ENCODE peak calls at places on chromosomes 7 and 10, in ten cellular contexts. One of them, this sample, is unnamed.

GRCh38 chr7:7109934-7110333 is 72.4 kb upstream of the C1GALT1 start:
- DNase-seq in small intestine: no peak
- DNase-seq in pancreas: no peak
- DNase-seq in NCI-H2171: no peak
- DNase-seq in HuH-7.5: no peak
- DNase-seq in upper lobe of right lung: no peak
- DNase-seq in A172: no peak
- DNase-seq in amniotic epithelial cell: no peak
- DNase-seq in dermis microvascular lymphatic vessel endothelial cell: no peak
- DNase-seq in CD4-positive, alpha-beta T cell: no peak
- DNase-seq in this sample: no peak

GRCh38 chr7:151008511-151009323 is 15.6 kb downstream of the ATG9B start:
- DNase-seq in small intestine: peak
- DNase-seq in pancreas: peak
- DNase-seq in NCI-H2171: no peak
- DNase-seq in HuH-7.5: peak
- DNase-seq in upper lobe of right lung: peak
- DNase-seq in A172: no peak
- DNase-seq in amniotic epithelial cell: peak
- DNase-seq in dermis microvascular lymphatic vessel endothelial cell: peak
- DNase-seq in CD4-positive, alpha-beta T cell: peak
- DNase-seq in this sample: peak

GRCh38 chr7:44461387-44461786 is 29.1 kb downstream of the NUDCD3 start:
- DNase-seq in small intestine: no peak
- DNase-seq in pancreas: no peak
- DNase-seq in NCI-H2171: no peak
- DNase-seq in HuH-7.5: no peak
- DNase-seq in upper lobe of right lung: no peak
- DNase-seq in A172: peak
- DNase-seq in amniotic epithelial cell: peak
- DNase-seq in dermis microvascular lymphatic vessel endothelial cell: peak
- DNase-seq in CD4-positive, alpha-beta T cell: no peak
- DNase-seq in this sample: no peak

GRCh38 chr10:79143879-79144278 is 75.1 kb downstream of the ZMIZ1 start:
- DNase-seq in small intestine: no peak
- DNase-seq in pancreas: no peak
- DNase-seq in NCI-H2171: no peak
- DNase-seq in HuH-7.5: no peak
- DNase-seq in upper lobe of right lung: no peak
- DNase-seq in A172: no peak
- DNase-seq in amniotic epithelial cell: no peak
- DNase-seq in dermis microvascular lymphatic vessel endothelial cell: no peak
- DNase-seq in CD4-positive, alpha-beta T cell: no peak
- DNase-seq in this sample: no peak

GRCh38 chr10:13049774-13050420 is 48.4 kb upstream of the CCDC3 start:
- DNase-seq in small intestine: no peak
- DNase-seq in pancreas: no peak
- DNase-seq in NCI-H2171: no peak
- DNase-seq in HuH-7.5: no peak
- DNase-seq in upper lobe of right lung: no peak
- DNase-seq in A172: no peak
- DNase-seq in amniotic epithelial cell: no peak
- DNase-seq in dermis microvascular lymphatic vessel endothelial cell: no peak
- DNase-seq in CD4-positive, alpha-beta T cell: no peak
- DNase-seq in this sample: no peak

GRCh38 chr7:63043657-63044543 is 954.7 kb upstream of the ZNF722 start:
- DNase-seq in small intestine: no peak
- DNase-seq in pancreas: no peak
- DNase-seq in NCI-H2171: no peak
- DNase-seq in HuH-7.5: no peak
- DNase-seq in upper lobe of right lung: no peak
- DNase-seq in A172: no peak
- DNase-seq in amniotic epithelial cell: no peak
- DNase-seq in dermis microvascular lymphatic vessel endothelial cell: no peak
- DNase-seq in CD4-positive, alpha-beta T cell: no peak
- DNase-seq in this sample: no peak

GRCh38 chr7:28389504-28390385 is 22.6 kb upstream of the CREB5 start:
- DNase-seq in small intestine: peak
- DNase-seq in pancreas: no peak
- DNase-seq in NCI-H2171: peak
- DNase-seq in HuH-7.5: no peak
- DNase-seq in upper lobe of right lung: no peak
- DNase-seq in A172: peak
- DNase-seq in amniotic epithelial cell: peak
- DNase-seq in dermis microvascular lymphatic vessel endothelial cell: peak
- DNase-seq in CD4-positive, alpha-beta T cell: no peak
- DNase-seq in this sample: peak

GRCh38 chr7:137986252-137987010 is 15.5 kb downstream of the CREB3L2 start:
- DNase-seq in small intestine: no peak
- DNase-seq in pancreas: no peak
- DNase-seq in NCI-H2171: no peak
- DNase-seq in HuH-7.5: no peak
- DNase-seq in upper lobe of right lung: no peak
- DNase-seq in A172: no peak
- DNase-seq in amniotic epithelial cell: peak
- DNase-seq in dermis microvascular lymphatic vessel endothelial cell: no peak
- DNase-seq in CD4-positive, alpha-beta T cell: no peak
- DNase-seq in this sample: no peak

GRCh38 chr7:18889436-18889835 is 228.0 kb downstream of the TWIST1 start:
- DNase-seq in small intestine: no peak
- DNase-seq in pancreas: no peak
- DNase-seq in NCI-H2171: no peak
- DNase-seq in HuH-7.5: no peak
- DNase-seq in upper lobe of right lung: no peak
- DNase-seq in A172: no peak
- DNase-seq in amniotic epithelial cell: no peak
- DNase-seq in dermis microvascular lymphatic vessel endothelial cell: peak
- DNase-seq in CD4-positive, alpha-beta T cell: no peak
- DNase-seq in this sample: no peak

This sample was measured in HT-29.